ENCODE peak calls at places on chromosome 5, in seven cellular contexts. F, W, L, X, D, A and T are unnamed samples.

GRCh38 chr5:10301842-10302610 is 5.7 kb downstream of the CMBL start:
- DNase-seq in D (no peak), X (no peak), F (no peak), W (no peak), L (no peak), A (no peak), T (peak)

GRCh38 chr5:52783226-52783959 is 4.3 kb upstream of the ITGA1 start:
- DNase-seq in X (no peak), A (no peak), D (no peak), L (no peak), F (no peak), W (no peak), T (no peak)

GRCh38 chr5:140672455-140673186 is 755 bp downstream of the DND1 start:
- DNase-seq in A (no peak), L (peak), F (no peak), X (no peak), D (no peak), W (peak), T (no peak)

GRCh38 chr5:44774279-44774880 is 34.4 kb upstream of the MRPS30 start:
- DNase-seq in L (peak), F (peak), D (no peak), A (peak), W (no peak), X (peak), T (peak)

GRCh38 chr5:102421647-102422046 is 77.2 kb downstream of the SLCO6A1 start:
- DNase-seq in L (no peak), X (peak), F (no peak), A (peak), W (no peak), D (no peak), T (no peak)

GRCh38 chr5:153372433-153373167 is 117.9 kb upstream of the GRIA1 start:
- DNase-seq in F (no peak), A (no peak), X (no peak), W (no peak), L (no peak), D (no peak), T (no peak)

GRCh38 chr5:73437126-73438047 is 11.2 kb downstream of the FOXD1 start:
- DNase-seq in L (peak), A (no peak), X (peak), F (peak), W (peak), D (no peak), T (peak)

GRCh38 chr5:132190161-132190817 is 37.4 kb downstream of the P4HA2 start:
- DNase-seq in L (peak), A (peak), X (peak), W (no peak), F (peak), D (no peak), T (peak)

GRCh38 chr5:156812959-156813358 is 37.1 kb upstream of the PPP1R2B start:
- DNase-seq in L (no peak), W (no peak), A (no peak), X (no peak), F (no peak), D (no peak), T (no peak)

GRCh38 chr5:107671742-107672211 is 1.0 kb upstream of the EFNA5 start:
- DNase-seq in F (no peak), A (no peak), W (peak), X (peak), D (no peak), L (peak), T (no peak)

GRCh38 chr5:173954671-173955605 is 34.0 kb upstream of the C5orf47 start:
- DNase-seq in W (no peak), F (no peak), X (no peak), L (no peak), D (no peak), A (no peak), T (no peak)

GRCh38 chr5:61767231-61768080 is 435.4 kb downstream of the ZSWIM6 start:
- DNase-seq in W (no peak), D (no peak), F (no peak), L (no peak), X (no peak), A (no peak), T (no peak)

GRCh38 chr5:160744253-160745112 is 107.5 kb downstream of the ATP10B start:
- DNase-seq in W (no peak), X (no peak), L (no peak), F (no peak), D (no peak), A (no peak), T (no peak)

GRCh38 chr5:4065472-4066320 is 470.1 kb downstream of the IRX1 start:
- DNase-seq in A (no peak), D (no peak), L (no peak), X (no peak), F (no peak), W (no peak), T (no peak)

GRCh38 chr5:4068171-4068570 is 472.5 kb downstream of the IRX1 start:
- DNase-seq in F (no peak), X (no peak), L (no peak), W (no peak), D (no peak), A (no peak), T (no peak)
- TF ChIP-seq JUND in F (no peak), X (no peak), L (no peak), W (no peak), D (no peak), A (no peak), T (no peak)

GRCh38 chr5:149857499-149857898 is 87.1 kb downstream of the PDE6A start:
- DNase-seq in L (peak), A (no peak), W (no peak), D (no peak), F (no peak), X (no peak), T (no peak)
- TF ChIP-seq JUND in L (no peak), A (no peak), W (no peak), D (no peak), F (no peak), X (no peak), T (no peak)

DNA sequence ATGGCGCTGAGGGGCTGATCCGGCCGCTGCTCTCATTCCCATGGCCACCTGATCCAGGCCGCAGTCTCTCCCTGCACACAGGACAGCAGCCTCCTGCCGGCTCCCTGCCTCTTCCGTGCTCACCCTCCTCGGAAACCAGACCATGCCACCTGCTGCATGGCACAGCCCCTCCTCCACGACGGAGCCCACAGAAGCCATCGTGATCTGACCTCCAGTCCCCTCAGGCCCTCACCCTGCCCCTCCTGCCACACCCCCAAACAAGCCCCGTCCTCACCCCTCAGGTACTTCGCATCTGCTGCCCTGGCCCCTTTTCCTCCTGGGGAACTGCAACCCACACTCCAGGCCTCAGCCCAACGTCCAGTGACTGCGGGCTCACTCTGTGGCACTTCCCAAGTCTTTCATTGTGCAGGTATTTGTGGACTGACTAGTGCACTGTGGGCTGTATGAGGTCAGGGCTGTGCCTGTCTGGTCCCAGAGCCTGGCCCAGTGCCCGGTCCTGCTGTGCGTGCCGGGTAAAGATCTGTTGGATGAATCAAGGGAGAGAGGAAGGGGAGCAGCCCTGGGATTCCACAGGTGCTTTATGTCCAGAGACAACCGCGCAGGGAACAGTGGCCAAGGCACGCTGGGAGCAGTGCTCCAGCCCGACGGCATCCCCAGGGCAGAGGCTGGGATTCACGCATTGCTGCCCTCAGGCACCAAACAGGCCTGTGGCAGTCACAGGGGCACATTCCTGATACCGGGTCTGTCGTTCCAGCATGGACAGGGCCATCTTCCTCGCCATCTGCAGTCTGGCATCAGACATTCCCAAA is 86.1 kb downstream of the ADAMTS2 start:
- DNase-seq in D (no peak), W (peak), F (no peak), A (no peak), L (peak), X (no peak), T (no peak)
- TF ChIP-seq JUND in D (no peak), W (no peak), F (no peak), A (no peak), L (no peak), X (no peak), T (no peak)

DNA sequence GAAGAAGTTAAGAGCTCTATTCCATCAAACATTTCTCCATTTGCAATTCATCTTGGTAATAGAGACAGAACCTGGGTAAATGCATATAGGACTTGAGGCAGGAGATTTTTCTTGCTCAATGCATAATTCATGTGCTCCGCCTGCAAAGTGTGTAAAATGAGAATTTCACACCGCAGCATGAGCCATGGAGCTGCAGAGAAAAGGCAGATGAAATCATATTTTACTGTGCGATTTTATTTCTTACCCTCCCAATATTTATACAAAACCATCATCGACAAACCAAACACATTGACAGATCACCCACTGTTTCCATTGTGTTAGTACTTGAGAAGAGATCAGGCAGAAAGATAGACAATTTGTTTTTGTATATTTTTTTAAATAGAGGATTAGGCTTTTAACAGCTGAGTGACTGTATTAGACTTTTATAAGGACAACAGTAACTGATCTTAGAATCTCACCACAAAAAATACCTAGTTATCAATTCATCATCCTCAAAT is 191.2 kb downstream of the AP3B1 start:
- DNase-seq in W (no peak), X (no peak), L (no peak), D (no peak), A (no peak), F (no peak), T (no peak)
- TF ChIP-seq JUND in W (no peak), X (no peak), L (no peak), D (no peak), A (no peak), F (no peak), T (no peak)

GRCh38 chr5:157859227-157859575 is 256 bp upstream of the CLINT1 start:
- DNase-seq in D (no peak), X (no peak), A (no peak), L (no peak), W (no peak), F (no peak), T (no peak)

GRCh38 chr5:157855404-157855994 is 3.4 kb downstream of the CLINT1 start:
- DNase-seq in L (peak), X (peak), D (no peak), F (peak), W (peak), A (peak), T (peak)

GRCh38 chr5:157857821-157858526 is 971 bp downstream of the CLINT1 start:
- DNase-seq in A (no peak), F (no peak), X (no peak), L (no peak), D (no peak), W (no peak), T (no peak)

GRCh38 chr5:157860898-157861894 is 2.3 kb upstream of the CLINT1 start:
- DNase-seq in F (no peak), W (no peak), D (peak), A (peak), X (no peak), L (no peak), T (no peak)

DNA sequence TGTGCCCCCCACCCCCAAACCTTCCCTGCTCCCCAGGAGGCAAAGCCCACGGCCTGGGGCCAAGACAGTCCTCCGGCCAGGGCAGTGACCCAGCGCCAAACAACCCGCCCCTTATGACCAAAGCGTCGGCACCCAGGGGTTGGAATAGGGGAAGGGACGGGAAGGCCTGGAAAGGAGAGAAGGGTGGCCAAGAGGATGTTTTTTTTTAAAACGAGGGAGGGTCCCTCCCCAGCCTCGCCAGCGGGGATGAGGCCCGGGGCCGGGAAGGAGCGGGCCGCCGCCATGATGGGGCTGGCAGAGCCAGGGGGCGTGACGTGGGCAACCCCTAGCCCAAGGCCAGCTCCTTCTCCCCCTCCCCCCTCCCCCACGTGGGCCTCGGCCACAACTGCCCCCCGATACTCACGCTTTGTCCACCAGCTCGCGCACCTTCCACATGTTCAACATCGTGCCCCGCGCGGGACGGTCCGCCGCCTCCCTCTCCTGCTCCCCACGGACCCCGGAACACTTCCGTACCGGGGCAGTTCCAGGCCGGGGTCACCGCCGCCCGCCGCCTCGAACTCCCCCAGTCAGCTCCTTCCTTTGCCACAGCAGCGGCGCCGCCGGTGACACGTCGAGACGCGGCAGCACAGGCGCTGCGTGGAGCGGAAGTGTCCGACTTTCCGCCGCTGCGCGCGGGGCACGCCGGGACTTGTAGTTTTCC is at the start of gene CLINT1:
- DNase-seq in F (peak), D (no peak), W (peak), X (peak), A (peak), L (peak), T (peak)
- TF ChIP-seq JUND in F (peak), D (no peak), W (no peak), X (no peak), A (no peak), L (no peak), T (no peak)

GRCh38 chr5:34007116-34007674 is 655 bp downstream of the AMACR start:
- DNase-seq in D (no peak), A (no peak), L (peak), X (no peak), W (no peak), F (no peak), T (peak)
- TF ChIP-seq JUND in D (no peak), A (no peak), L (no peak), X (no peak), W (no peak), F (no peak), T (no peak)